ENCODE peak calls at places on chromosome 12, in five cellular contexts. C, K, T, U and H are unnamed samples.

GRCh38 chr12:65292241-65292640 is 13.8 kb downstream of the MSRB3 start:
- DNase-seq in C (no peak), K (no peak), T (no peak), U (no peak), H (no peak)

GRCh38 chr12:38282886-38283285 is 33.7 kb upstream of the ALG10B start:
- DNase-seq in U (no peak), T (no peak), C (no peak), K (no peak), H (no peak)

GRCh38 chr12:45674583-45674982 is 54.9 kb upstream of the ARID2 start:
- DNase-seq in U (peak; percentile 25), C (no peak), T (no peak), K (no peak), H (peak; percentile 76)

GRCh38 chr12:39605501-39605900 is 14.1 kb downstream of the ABCD2 start:
- DNase-seq in T (no peak), K (no peak), C (no peak), U (no peak), H (no peak)

GRCh38 chr12:85527192-85527591 is 247.2 kb downstream of the ALX1 start:
- DNase-seq in K (no peak), U (no peak), T (no peak), C (peak; percentile 25), H (no peak)

GRCh38 chr12:28961948-28962384 is 187.1 kb upstream of the FAR2 start:
- DNase-seq in C (no peak), T (no peak), K (no peak), U (no peak), H (no peak)

GRCh38 chr12:54390668-54391551 is 6.4 kb upstream of the ZNF385A start:
- DNase-seq in K (peak; percentile 69), C (no peak), U (peak; percentile 47), T (peak; percentile 73), H (no peak)

GRCh38 chr12:119546340-119546739 is 47.2 kb upstream of the TMEM233 start:
- DNase-seq in C (no peak), K (no peak), T (no peak), U (no peak), H (no peak)

GRCh38 chr12:119072463-119072862 is 91.1 kb downstream of the SRRM4 start:
- DNase-seq in C (no peak), U (no peak), K (no peak), T (no peak), H (no peak)

GRCh38 chr12:47509398-47509851 is 196.4 kb downstream of the RPAP3 start:
- DNase-seq in T (no peak), C (no peak), U (no peak), K (no peak), H (no peak)

GRCh38 chr12:47504775-47505446 is 200.9 kb downstream of the RPAP3 start:
- DNase-seq in C (no peak), U (no peak), T (no peak), K (no peak), H (no peak)

GRCh38 chr12:47507221-47507620 is 198.6 kb downstream of the RPAP3 start:
- DNase-seq in U (no peak), C (no peak), K (no peak), T (no peak), H (no peak)
- H3K27ac ChIP-seq in U (no peak overlapping the region), C (no peak overlapping the region), K (no peak overlapping the region), T (no peak overlapping the region), H (no peak overlapping the region)

GRCh38 chr12:91185437-91185836 is 2.8 kb upstream of the DCN start:
- DNase-seq in C (no peak), K (no peak), U (no peak), T (no peak), H (no peak)
- H3K27ac ChIP-seq in C (no peak overlapping the region), K (no peak overlapping the region), U (no peak overlapping the region), T (no peak overlapping the region), H (no peak overlapping the region)

GRCh38 chr12:19946549-19946948 is 421.8 kb upstream of the PDE3A start:
- DNase-seq in C (no peak), K (no peak), U (no peak), T (no peak), H (no peak)
- H3K27ac ChIP-seq in C (no peak overlapping the region), K (no peak overlapping the region), U (no peak overlapping the region), T (no peak overlapping the region), H (no peak overlapping the region)

GRCh38 chr12:131849700-131850553 is 21.7 kb downstream of the MMP17 start:
- DNase-seq in T (no peak), U (no peak), K (no peak), C (no peak), H (no peak)

GRCh38 chr12:131850856-131851559 is 22.8 kb downstream of the MMP17 start:
- DNase-seq in T (no peak), C (no peak), K (no peak), U (peak; percentile 38), H (no peak)

GRCh38 chr12:131852551-131853299 is 24.5 kb downstream of the MMP17 start:
- DNase-seq in C (no peak), K (no peak), T (no peak), U (no peak), H (no peak)

GRCh38 chr12:131853832-131854797 is 25.9 kb downstream of the MMP17 start:
- DNase-seq in C (no peak), T (no peak), U (no peak), K (no peak), H (no peak)

DNA sequence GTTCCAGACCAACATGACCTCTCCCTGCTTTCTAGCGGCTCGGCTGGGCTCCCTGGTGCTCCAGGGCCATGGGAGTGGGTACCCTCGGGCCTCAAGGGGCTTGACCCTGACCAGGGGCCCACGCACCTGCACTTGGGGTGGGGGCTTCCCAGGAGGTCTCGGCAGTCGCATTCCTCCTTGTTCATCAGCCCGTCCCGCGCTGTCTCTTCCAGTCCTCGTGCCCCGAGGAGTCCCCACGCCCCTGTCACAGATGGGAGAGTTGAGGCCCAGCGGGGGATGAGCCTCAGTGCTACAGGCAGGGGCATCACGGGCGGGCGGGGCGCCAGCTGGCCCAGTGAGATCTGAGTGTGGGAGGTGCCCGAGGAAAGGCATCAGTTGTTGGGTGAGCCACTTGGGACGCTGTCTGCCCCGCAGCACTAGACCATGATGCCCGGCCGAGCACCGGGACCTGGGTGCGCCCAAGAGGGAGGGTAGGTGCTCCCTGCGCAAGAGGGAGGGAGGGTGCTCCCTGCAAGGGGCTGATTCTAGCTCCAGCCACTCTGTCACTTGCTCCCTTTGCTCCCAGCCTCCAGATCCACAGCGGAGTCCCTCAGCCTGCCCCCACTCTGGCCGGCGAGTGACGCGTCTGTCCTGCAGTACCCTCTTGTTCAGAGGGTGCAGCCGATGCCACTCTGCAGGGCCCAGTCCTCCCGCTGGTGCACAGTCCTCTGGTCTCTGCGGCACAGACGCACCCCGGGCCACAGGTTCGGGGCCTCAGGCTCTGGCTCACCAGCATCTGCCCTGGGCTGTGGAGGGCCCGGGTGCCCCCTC is 23.8 kb downstream of the MMP17 start:
- DNase-seq in U (no peak), C (no peak), T (no peak), K (no peak), H (no peak)
- H3K27ac ChIP-seq in U (no peak overlapping the region), C (no peak overlapping the region), T (no peak overlapping the region), K (no peak overlapping the region), H (no peak overlapping the region)

DNA sequence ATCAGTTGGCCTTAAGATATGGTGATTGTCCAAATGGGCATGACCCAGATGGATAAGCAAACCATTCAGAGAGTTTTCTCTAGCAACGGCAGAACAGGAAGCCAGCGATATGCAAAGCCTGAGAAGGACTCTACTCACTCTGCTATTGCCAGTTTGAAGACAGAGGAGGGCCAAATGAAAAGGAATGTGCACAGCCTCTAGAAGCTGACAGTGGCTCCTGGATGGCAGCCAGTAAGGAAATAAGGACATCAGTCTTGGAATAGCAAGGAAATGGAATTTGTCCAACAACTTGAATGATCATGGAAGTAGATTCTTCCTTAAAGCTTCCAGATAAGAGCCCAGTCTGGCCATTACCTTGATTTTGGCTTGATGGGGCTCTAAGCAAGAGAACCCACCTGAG is 60.0 kb downstream of the TMTC2 start:
- DNase-seq in C (no peak), U (no peak), T (no peak), K (no peak), H (no peak)
- H3K27ac ChIP-seq in C (no peak overlapping the region), U (no peak overlapping the region), T (no peak overlapping the region), K (no peak overlapping the region), H (no peak overlapping the region)

DNA sequence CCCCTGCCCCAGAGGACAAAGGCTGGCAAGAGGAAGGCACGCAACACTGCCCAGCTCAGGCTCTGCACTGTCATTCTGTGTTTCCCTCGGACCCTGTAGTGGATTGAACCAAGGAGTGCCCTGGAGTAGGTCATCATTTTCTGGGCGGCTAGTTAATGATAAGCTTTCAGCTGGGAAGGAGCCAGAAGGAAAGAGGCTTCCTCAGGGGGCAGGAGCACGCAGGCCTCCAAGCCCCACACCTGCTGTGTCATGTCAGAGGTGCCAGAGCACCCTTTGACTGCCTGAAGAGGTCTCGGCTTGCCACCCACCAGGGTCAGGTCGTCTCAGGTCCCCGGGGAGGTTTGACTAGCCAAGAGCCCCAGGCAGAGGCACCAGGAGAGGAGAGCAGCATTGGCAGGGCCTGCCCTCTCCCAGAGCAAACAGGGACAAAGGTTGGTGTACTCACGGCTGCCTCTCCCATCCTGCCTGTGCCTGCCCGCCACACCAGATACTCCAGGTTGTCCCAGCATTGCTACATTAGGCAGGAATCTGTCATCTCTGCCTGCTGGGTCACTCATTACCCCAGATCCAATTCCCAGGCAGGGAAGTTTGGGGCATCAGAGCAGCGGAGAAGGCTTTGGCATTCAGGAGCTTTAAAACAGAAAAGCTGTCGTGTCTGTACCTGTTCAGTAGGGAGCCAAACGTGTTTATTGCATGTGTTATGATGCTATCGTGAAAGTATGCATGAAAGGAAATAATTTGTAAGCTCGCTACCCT is 33.5 kb upstream of the ATP2A2 start:
- DNase-seq in T (no peak), C (no peak), U (peak; percentile 72), K (no peak), H (peak; percentile 84)
- H3K27ac ChIP-seq in T (no peak overlapping the region), C (no peak overlapping the region), U (peak overlapping the region; percentile 91), K (no peak overlapping the region), H (peak overlapping the region; percentile 98)

GRCh38 chr12:89238593-89238992 is 113.7 kb downstream of the DUSP6 start:
- DNase-seq in U (no peak), C (no peak), T (no peak), K (no peak), H (no peak)
- H3K27ac ChIP-seq in U (no peak overlapping the region), C (no peak overlapping the region), T (no peak overlapping the region), K (no peak overlapping the region), H (no peak overlapping the region)